ENCODE peak calls at places on chromosomes 11 and 22, in five cellular contexts. C is upper lobe of right lung; J is retinal pigment epithelial cell; F is CD8-positive, alpha-beta T cell; I is right lobe of liver. M is an unnamed sample.

GRCh38 chr11:469684-470667 is 19.9 kb downstream of the PTDSS2 start:
- DNase-seq in C (peak), J (peak), F (no peak), I (peak), M (peak)

GRCh38 chr22:42664976-42665831 is 16.0 kb upstream of the CYB5R3 start:
- DNase-seq in C (no peak), J (no peak), F (no peak), I (no peak), M (no peak)

GRCh38 chr11:120306519-120307242 is 18.4 kb upstream of the TLCD5 start:
- DNase-seq in C (no peak), J (no peak), F (no peak), I (no peak), M (peak)

GRCh38 chr11:36239636-36240035 is 49.6 kb downstream of the COMMD9 start:
- DNase-seq in C (no peak), J (no peak), F (no peak), I (no peak), M (no peak)

GRCh38 chr11:120954381-120954780 is 69.5 kb upstream of the TBCEL start:
- DNase-seq in C (no peak), J (no peak), F (no peak), I (no peak), M (no peak)

GRCh38 chr11:111978028-111978771 is 41.1 kb downstream of the DIXDC1 start:
- DNase-seq in C (no peak), J (no peak), F (no peak), I (no peak), M (no peak)

GRCh38 chr11:13261600-13262061 is 16.0 kb upstream of the BMAL1 start:
- DNase-seq in C (no peak), J (peak), F (no peak), I (no peak), M (peak)

GRCh38 chr11:7490054-7490453 is 4.7 kb downstream of the OLFML1 start:
- DNase-seq in C (no peak), J (no peak), F (no peak), I (no peak), M (no peak)

GRCh38 chr11:33064033-33064825 is 24.9 kb downstream of the TCP11L1 start:
- DNase-seq in C (no peak), J (no peak), F (no peak), I (no peak), M (no peak)

GRCh38 chr11:68938816-68939582 is 35.3 kb downstream of the IGHMBP2 start:
- DNase-seq in C (no peak), J (no peak), F (no peak), I (no peak), M (no peak)

GRCh38 chr22:30208631-30209603 is 37.6 kb downstream of the LIF start:
- DNase-seq in C (no peak), J (no peak), F (no peak), I (no peak), M (no peak)

GRCh38 chr11:14942735-14943134 is 29.4 kb downstream of the CALCA start:
- DNase-seq in C (no peak), J (no peak), F (no peak), I (no peak), M (no peak)

GRCh38 chr11:18775492-18776292 is 15.9 kb downstream of the PTPN5 start:
- DNase-seq in C (peak), J (no peak), F (peak), I (peak), M (no peak)

GRCh38 chr11:86248609-86249008 is 4.1 kb downstream of the EED start:
- DNase-seq in C (no peak), J (no peak), F (no peak), I (no peak), M (no peak)
- H3K4me3 ChIP-seq in C (no peak), J (no peak), F (no peak), I (no peak), M (no peak)

DNA sequence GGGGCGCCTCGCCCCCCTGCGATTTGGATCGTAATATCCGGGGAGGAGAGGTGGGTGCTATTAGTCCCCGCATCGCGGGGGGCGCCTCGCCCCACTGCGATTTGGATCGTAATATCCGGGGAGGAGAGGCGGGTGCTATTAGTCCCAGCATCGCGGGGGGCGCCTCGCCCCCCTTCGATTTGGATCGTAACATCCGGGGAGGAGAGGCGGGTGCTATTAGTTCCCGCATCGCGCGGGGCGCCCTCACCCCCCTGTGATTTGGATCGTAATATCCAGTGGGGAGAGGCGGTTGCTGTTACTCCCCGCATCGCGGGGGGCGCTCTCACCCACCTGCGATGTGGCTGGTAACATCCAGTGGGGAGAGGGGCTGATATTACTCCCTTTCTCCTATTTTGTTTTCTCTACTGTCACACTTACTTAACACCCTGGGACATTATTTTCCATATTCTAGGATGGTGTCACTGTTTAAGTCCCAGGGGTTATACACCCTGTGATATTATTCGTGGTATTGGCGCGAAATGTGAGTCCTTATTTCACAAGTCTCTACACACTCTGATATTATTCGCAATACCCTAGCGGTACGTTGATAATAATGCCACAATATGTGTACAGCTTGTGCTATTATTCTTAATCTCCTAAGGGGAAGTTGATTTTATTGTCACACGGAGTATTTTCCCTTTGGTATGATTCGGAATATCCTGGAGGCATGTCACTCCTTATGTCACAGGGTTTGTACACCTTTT is 57.8 kb upstream of the ALDH3B2 start:
- DNase-seq in C (no peak), J (no peak), F (peak), I (no peak), M (no peak)
- TF ChIP-seq CTCF in C (peak), J (peak), F (peak), I (no peak), M (no peak)

GRCh38 chr11:44566952-44567875 is 1.8 kb downstream of the CD82 start:
- DNase-seq in C (no peak), J (no peak), F (no peak), I (no peak), M (no peak)

GRCh38 chr11:44568358-44568705 is 2.9 kb downstream of the CD82 start:
- DNase-seq in C (no peak), J (no peak), F (no peak), I (no peak), M (no peak)

GRCh38 chr11:44567876-44568256 is 2.4 kb downstream of the CD82 start:
- DNase-seq in C (no peak), J (no peak), F (no peak), I (no peak), M (no peak)

GRCh38 chr11:44570411-44571155 is 5.1 kb downstream of the CD82 start:
- DNase-seq in C (no peak), J (no peak), F (no peak), I (no peak), M (no peak)

GRCh38 chr11:44568706-44569473 is 3.4 kb downstream of the CD82 start:
- DNase-seq in C (peak), J (peak), F (peak), I (peak), M (peak)
- H3K4me3 ChIP-seq in C (peak), J (no peak), F (no peak), I (no peak), M (no peak)

GRCh38 chr22:50625568-50626313 is 2.2 kb downstream of the ARSA start:
- DNase-seq in C (peak), J (no peak), F (no peak), I (no peak), M (no peak)
- TF ChIP-seq CTCF in C (peak), J (peak), F (no peak), I (peak), M (no peak)

GRCh38 chr11:118927554-118928107 is 1.9 kb upstream of the BCL9L start:
- DNase-seq in C (no peak), J (no peak), F (no peak), I (no peak), M (no peak)
- H3K4me3 ChIP-seq in C (peak), J (peak), F (no peak), I (no peak), M (peak)

GRCh38 chr11:3047637-3048036 is 9.6 kb downstream of the CARS1 start:
- DNase-seq in C (no peak), J (no peak), F (no peak), I (no peak), M (no peak)

GRCh38 chr11:3051435-3052108 is 5.7 kb downstream of the CARS1 start:
- DNase-seq in C (no peak), J (no peak), F (no peak), I (no peak), M (no peak)

GRCh38 chr11:3052109-3052479 is 5.1 kb downstream of the CARS1 start:
- DNase-seq in C (no peak), J (no peak), F (no peak), I (no peak), M (no peak)

GRCh38 chr11:3050386-3051325 is 6.6 kb downstream of the CARS1 start:
- DNase-seq in C (no peak), J (no peak), F (no peak), I (no peak), M (no peak)

GRCh38 chr11:3049430-3050243 is 7.6 kb downstream of the CARS1 start:
- DNase-seq in C (peak), J (peak), F (peak), I (no peak), M (peak)
- TF ChIP-seq CTCF in C (peak), J (peak), F (no peak), I (no peak), M (peak)

DNA sequence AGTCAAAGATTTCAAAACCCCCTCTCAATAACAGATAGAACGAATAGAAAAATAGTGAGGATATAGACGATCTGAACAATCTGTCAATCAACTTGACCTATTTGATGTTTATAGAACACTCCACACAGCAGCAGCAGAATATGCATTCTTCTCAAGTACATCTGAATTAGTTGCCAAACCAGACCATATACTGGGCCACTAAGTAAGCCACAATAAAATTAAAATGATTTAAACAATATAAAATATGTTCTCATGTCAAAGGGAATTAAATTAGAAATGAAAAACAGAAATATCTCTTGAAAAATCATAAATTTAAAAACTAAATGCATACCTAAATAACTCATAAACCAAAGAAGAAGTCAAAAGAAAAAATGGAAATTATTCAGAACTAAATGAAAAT is 229.2 kb downstream of the SBF2 start:
- DNase-seq in C (no peak), J (no peak), F (no peak), I (no peak), M (no peak)
- H3K4me3 ChIP-seq in C (no peak), J (no peak), F (no peak), I (no peak), M (no peak)

DNA sequence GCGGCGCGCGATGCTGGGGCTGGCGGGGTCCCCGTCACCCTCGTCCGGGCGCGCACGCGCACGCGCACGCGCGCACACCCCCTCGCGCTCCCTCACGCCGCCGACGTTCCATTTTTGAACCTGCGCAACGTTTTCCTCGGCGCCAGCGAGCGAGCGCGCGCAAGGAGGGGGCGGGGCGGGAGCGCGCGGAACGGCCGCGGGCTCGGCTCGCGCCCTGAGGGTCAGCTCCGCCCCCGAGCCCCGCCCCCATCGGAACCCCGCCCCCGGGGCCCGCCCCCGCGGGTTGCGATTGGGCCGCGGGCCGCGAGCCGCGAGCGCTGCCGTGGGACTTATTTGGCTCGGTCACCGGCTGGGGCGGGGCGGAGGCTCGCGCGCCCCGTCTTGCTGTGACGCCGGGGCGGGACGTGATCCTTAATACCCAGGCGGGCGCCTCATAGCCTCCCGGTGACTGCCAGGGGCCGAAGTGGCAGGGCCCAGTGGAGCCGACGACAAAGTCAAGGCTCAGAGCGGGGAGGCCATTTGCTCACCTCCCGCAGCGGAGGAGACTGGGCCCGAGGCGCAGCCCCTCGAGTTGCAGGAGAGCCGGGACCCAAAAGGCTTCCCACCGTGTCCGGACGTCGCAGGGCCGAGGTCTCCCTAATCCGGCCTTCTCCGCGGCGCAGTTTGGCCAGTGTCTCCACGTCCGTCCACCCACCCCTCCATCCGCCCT is at the start of gene CBX7:
- DNase-seq in C (peak), J (no peak), F (peak), I (peak), M (no peak)
- TF ChIP-seq CTCF in C (no peak), J (no peak), F (no peak), I (no peak), M (no peak)

DNA sequence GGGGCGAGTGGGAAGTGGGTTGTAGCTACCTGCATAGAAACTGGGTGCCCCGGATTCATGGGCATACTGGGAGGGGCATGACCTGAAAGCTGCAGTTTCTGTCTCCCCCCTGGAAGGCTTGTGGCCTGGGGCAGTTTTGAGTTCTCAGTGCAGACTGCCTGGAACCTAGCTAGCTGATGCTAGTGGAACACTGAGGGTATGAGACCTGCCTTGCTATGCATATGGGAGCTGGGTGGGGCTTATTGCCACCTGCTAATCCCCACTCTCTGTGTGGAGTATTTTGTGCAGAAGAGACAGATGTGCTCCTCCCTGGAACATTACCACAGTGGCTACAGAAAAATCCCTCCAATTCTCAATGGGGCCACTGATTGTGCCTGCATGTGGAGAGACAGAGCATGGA is 11.7 kb upstream of the OR56B4 start:
- DNase-seq in C (no peak), J (no peak), F (no peak), I (no peak), M (no peak)
- H3K4me3 ChIP-seq in C (no peak), J (no peak), F (no peak), I (no peak), M (no peak)